ENCODE peak calls at places on chromosomes 11 and 22, in six cellular contexts. R, F, O, V, W and T are unnamed samples. For H3K4me1, the result is how much of the 10 kb centered on the place peaks cover.

GRCh38 chr22:40491990-40492631 is 121.7 kb downstream of the SGSM3 start:
- DNase-seq in R (peak), F (no peak), O (peak), V (no peak), W (peak), T (no peak)

GRCh38 chr11:90779098-90779497 is 556.2 kb upstream of the CHORDC1 start:
- DNase-seq in R (no peak), F (no peak), O (no peak), V (no peak), W (no peak), T (no peak)

GRCh38 chr22:39731881-39732555 is 161.5 kb downstream of the CACNA1I start:
- DNase-seq in R (no peak), F (no peak), O (no peak), V (no peak), W (no peak), T (no peak)

GRCh38 chr11:15136166-15136565 is 21.4 kb downstream of the INSC start:
- DNase-seq in R (no peak), F (no peak), O (no peak), V (no peak), W (no peak), T (no peak)

GRCh38 chr11:57641011-57641410 is 8.7 kb downstream of the YPEL4 start:
- DNase-seq in R (peak), F (no peak), O (no peak), V (no peak), W (no peak), T (no peak)

GRCh38 chr11:26741036-26741435 is 19.2 kb upstream of the SLC5A12 start:
- DNase-seq in R (no peak), F (no peak), O (no peak), V (no peak), W (no peak), T (no peak)

GRCh38 chr11:128956401-128957203 is 13.9 kb upstream of the TP53AIP1 start:
- DNase-seq in R (peak), F (no peak), O (peak), V (peak), W (peak), T (no peak)

GRCh38 chr22:48474881-48475280 is 1352.8 kb downstream of the BRD1 start:
- DNase-seq in R (no peak), F (no peak), O (no peak), V (no peak), W (no peak), T (no peak)

GRCh38 chr11:69447786-69448185 is 33.7 kb upstream of the LINC01488 start:
- DNase-seq in R (no peak), F (peak), O (no peak), V (peak), W (no peak), T (no peak)

GRCh38 chr11:127247261-127247660 is 246.7 kb upstream of the KIRREL3 start:
- DNase-seq in R (peak), F (no peak), O (no peak), V (no peak), W (no peak), T (no peak)

GRCh38 chr22:41683616-41684015 is 5.1 kb downstream of the SNU13 start:
- DNase-seq in R (no peak), F (no peak), O (no peak), V (no peak), W (no peak), T (no peak)

GRCh38 chr22:40694409-40694808 is 15.1 kb downstream of the MCHR1 start:
- DNase-seq in R (no peak), F (no peak), O (no peak), V (peak), W (no peak), T (no peak)

GRCh38 chr11:3203221-3204043 is 15.2 kb downstream of the MRGPRG start:
- DNase-seq in R (no peak), F (no peak), O (no peak), V (no peak), W (no peak), T (no peak)

GRCh38 chr11:100681064-100681502 is 6.0 kb upstream of the ARHGAP42 start:
- DNase-seq in R (peak), F (peak), O (peak), V (peak), W (peak), T (no peak)

GRCh38 chr11:8987446-8987845 is 16.4 kb downstream of the NRIP3 start:
- DNase-seq in R (no peak), F (no peak), O (no peak), V (no peak), W (no peak), T (no peak)

GRCh38 chr22:40250608-40251007 is 72.9 kb downstream of the TNRC6B start:
- DNase-seq in R (no peak), F (no peak), O (no peak), V (no peak), W (no peak), T (no peak)

GRCh38 chr11:26199341-26199740 is 132.6 kb upstream of the ANO3 start:
- DNase-seq in R (no peak), F (no peak), O (peak), V (no peak), W (no peak), T (no peak)

GRCh38 chr11:2139118-2139490 is at the start of gene IGF2:
- DNase-seq in R (no peak), F (peak), O (no peak), V (no peak), W (no peak), T (no peak)

GRCh38 chr11:60777572-60777971 is 7.6 kb upstream of the MS4A10 start:
- DNase-seq in R (no peak), F (peak), O (peak), V (peak), W (peak), T (no peak)

GRCh38 chr11:80617156-80617555 is 1176.3 kb upstream of the TENM4 start:
- DNase-seq in R (no peak), F (no peak), O (no peak), V (no peak), W (no peak), T (no peak)

GRCh38 chr11:57703341-57703740 is 8.7 kb downstream of the MED19 start:
- DNase-seq in R (no peak), F (no peak), O (peak), V (no peak), W (no peak), T (no peak)

GRCh38 chr11:65859812-65860277 is 388 bp upstream of the MUS81 start:
- DNase-seq in R (no peak), F (no peak), O (no peak), V (no peak), W (no peak), T (no peak)

GRCh38 chr11:65856689-65857499 is 1.1 kb downstream of the CFL1 start:
- DNase-seq in R (peak), F (peak), O (peak), V (peak), W (peak), T (peak)

GRCh38 chr11:65859134-65859811 is 960 bp upstream of the MUS81 start:
- DNase-seq in R (peak), F (peak), O (peak), V (peak), W (peak), T (peak)

GRCh38 chr11:65857500-65858353 is at the start of gene CFL1:
- DNase-seq in R (peak), F (peak), O (peak), V (peak), W (peak), T (peak)

DNA sequence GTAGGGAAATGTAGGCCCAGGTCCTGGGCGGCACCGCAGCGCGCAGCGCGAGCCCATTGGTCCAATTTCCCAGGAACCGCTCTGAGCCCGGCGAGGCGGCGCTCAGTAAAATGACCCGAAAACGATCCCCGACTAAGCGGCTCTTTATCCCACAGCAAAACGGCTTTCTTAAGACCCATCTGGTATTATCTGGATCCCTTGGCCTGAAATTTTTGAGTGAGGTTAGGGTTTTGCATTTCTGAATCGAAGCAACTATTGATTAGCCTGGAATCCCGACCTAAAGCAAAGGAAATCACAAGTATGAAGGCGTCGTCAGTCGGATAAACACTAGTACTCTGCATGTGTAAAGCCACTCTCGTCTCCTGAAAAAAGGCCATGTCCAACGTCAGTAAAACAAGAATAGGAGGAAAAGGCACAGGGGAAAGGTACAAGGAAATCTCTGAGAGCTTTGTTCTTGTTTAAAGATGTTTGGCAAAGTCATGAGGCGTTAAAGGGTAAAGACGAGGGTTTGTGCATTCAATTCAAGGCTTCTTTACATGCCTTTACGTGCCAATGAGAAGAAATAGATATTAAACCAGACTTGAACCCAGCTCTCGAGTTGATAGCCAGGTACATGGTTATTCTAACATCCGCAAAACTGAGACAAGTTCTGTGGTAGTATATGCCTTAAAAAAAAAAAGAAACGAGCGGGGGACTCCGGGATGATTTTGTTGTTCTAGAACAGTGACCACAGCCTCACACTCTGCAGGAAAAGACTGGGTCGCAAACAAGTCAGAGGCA is 564 bp upstream of the CFL1 start:
- DNase-seq in R (peak), F (no peak), O (no peak), V (no peak), W (no peak), T (no peak)
- H3K4me1 ChIP-seq in R (under half), F (under half), O (under half), V (under half), W (half or more), T (under half)

GRCh38 chr11:65786008-65786785 is 666 bp upstream of the OVOL1 start:
- DNase-seq in R (no peak), F (no peak), O (no peak), V (peak), W (no peak), T (no peak)

GRCh38 chr11:65785329-65786007 is 1.4 kb upstream of the OVOL1 start:
- DNase-seq in R (no peak), F (no peak), O (no peak), V (no peak), W (no peak), T (no peak)

GRCh38 chr11:65788801-65789200 is 1.9 kb downstream of the OVOL1 start:
- DNase-seq in R (no peak), F (no peak), O (no peak), V (no peak), W (no peak), T (no peak)

GRCh38 chr11:65787649-65788622 is 1.1 kb downstream of the OVOL1 start:
- DNase-seq in R (peak), F (no peak), O (no peak), V (no peak), W (no peak), T (no peak)

GRCh38 chr11:65786786-65787636 is at the start of gene OVOL1:
- DNase-seq in R (no peak), F (no peak), O (no peak), V (peak), W (no peak), T (no peak)
- H3K4me3 ChIP-seq in R (peak), F (peak), O (no peak), V (peak), W (no peak), T (peak)

DNA sequence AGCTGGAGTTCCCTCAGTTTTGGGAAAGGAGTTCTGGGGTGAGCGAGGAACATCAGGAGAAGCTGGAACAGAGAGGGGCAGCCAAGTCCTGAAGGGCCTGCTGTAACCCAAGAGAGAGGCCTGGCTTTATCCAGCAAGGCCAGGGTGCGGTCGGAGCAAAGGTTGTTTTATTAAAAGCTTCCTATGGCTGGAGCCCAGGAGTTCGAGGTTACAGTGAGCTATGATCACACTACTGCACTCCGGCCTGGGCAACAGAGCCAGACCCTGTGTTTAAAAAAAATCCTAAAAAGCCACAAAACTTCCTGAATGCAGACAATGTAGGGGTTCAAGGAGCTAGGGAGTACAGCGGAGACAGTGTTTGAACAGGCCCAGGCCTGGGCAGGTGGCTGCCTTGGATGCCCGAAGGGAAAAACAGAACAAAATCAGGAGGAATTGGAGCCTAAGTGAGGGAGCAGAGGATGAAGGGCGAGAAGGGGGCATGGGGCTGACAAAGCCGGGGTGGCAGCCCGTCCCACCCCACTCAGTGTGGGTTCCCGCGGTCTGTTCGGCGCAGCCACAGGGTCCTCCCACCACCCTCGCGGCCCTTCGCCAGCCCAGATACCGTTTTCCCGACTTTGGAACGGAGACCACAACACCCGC is 22.1 kb upstream of the MALAT1 start:
- DNase-seq in R (no peak), F (no peak), O (no peak), V (no peak), W (no peak), T (no peak)
- H3K4me1 ChIP-seq in R (under half), F (under half), O (under half), V (under half), W (half or more), T (under half)

GRCh38 chr11:75768909-75769771 is 562 bp downstream of the DGAT2 start:
- DNase-seq in R (peak), F (peak), O (no peak), V (peak), W (no peak), T (no peak)
- H3K4me3 ChIP-seq in R (peak), F (peak), O (peak), V (peak), W (peak), T (peak)

GRCh38 chr11:65420506-65421203 is 1.9 kb upstream of the NEAT1 start:
- DNase-seq in R (no peak), F (no peak), O (no peak), V (no peak), W (no peak), T (no peak)
- H3K4me1 ChIP-seq in R (half or more), F (under half), O (under half), V (under half), W (half or more), T (under half)

GRCh38 chr22:20430641-20431519 is 6.7 kb downstream of the SCARF2 start:
- DNase-seq in R (no peak), F (peak), O (no peak), V (peak), W (no peak), T (peak)
- H3K4me3 ChIP-seq in R (no peak), F (no peak), O (no peak), V (no peak), W (no peak), T (no peak)